ENCODE peak calls at places on chromosomes 12 and 14, in ten cellular contexts. One of them, this sample, is unnamed.

GRCh38 chr12:12441891-12442461 is 85.1 kb downstream of the BORCS5 start:
- DNase-seq in stomach: no peak
- DNase-seq in hepatocyte: peak; percentile 32
- DNase-seq in aorta: no peak
- DNase-seq in fibroblast of the aortic adventitia: peak; percentile 59
- DNase-seq in ovary: no peak
- DNase-seq in sigmoid colon: no peak
- DNase-seq in naive thymus-derived CD4-positive, alpha-beta T cell: peak; percentile 83
- DNase-seq in AG09309: no peak
- DNase-seq in cardiac fibroblast: peak; percentile 46
- DNase-seq in this sample: no peak

GRCh38 chr12:26122681-26123481 is 2.0 kb downstream of the BHLHE41 start:
- DNase-seq in naive thymus-derived CD4-positive, alpha-beta T cell: peak; percentile 22
- DNase-seq in stomach: peak; percentile 55
- DNase-seq in hepatocyte: peak; percentile 62
- DNase-seq in fibroblast of the aortic adventitia: peak; percentile 90
- DNase-seq in sigmoid colon: peak; percentile 92
- DNase-seq in cardiac fibroblast: peak; percentile 82
- DNase-seq in AG09309: no peak
- DNase-seq in aorta: peak; percentile 80
- DNase-seq in ovary: peak; percentile 76
- DNase-seq in this sample: peak; percentile 39

GRCh38 chr14:65239897-65240296 is 137.6 kb upstream of the MAX start:
- DNase-seq in ovary: no peak
- DNase-seq in stomach: no peak
- DNase-seq in cardiac fibroblast: no peak
- DNase-seq in aorta: no peak
- DNase-seq in sigmoid colon: no peak
- DNase-seq in AG09309: no peak
- DNase-seq in fibroblast of the aortic adventitia: no peak
- DNase-seq in hepatocyte: no peak
- DNase-seq in naive thymus-derived CD4-positive, alpha-beta T cell: no peak
- DNase-seq in this sample: no peak

GRCh38 chr12:116397148-116397547 is 119.7 kb upstream of the MED13L start:
- DNase-seq in ovary: no peak
- DNase-seq in sigmoid colon: no peak
- DNase-seq in fibroblast of the aortic adventitia: peak; percentile 51
- DNase-seq in cardiac fibroblast: peak; percentile 70
- DNase-seq in stomach: no peak
- DNase-seq in AG09309: peak; percentile 27
- DNase-seq in naive thymus-derived CD4-positive, alpha-beta T cell: no peak
- DNase-seq in hepatocyte: no peak
- DNase-seq in aorta: peak; percentile 11
- DNase-seq in this sample: no peak

GRCh38 chr12:5012337-5012736 is 31.3 kb upstream of the KCNA5 start:
- DNase-seq in fibroblast of the aortic adventitia: no peak
- DNase-seq in aorta: no peak
- DNase-seq in naive thymus-derived CD4-positive, alpha-beta T cell: no peak
- DNase-seq in stomach: no peak
- DNase-seq in AG09309: no peak
- DNase-seq in hepatocyte: no peak
- DNase-seq in cardiac fibroblast: no peak
- DNase-seq in ovary: no peak
- DNase-seq in sigmoid colon: no peak
- DNase-seq in this sample: no peak

GRCh38 chr12:93422050-93422449 is 19.7 kb downstream of the UBE2N start:
- DNase-seq in stomach: no peak
- DNase-seq in naive thymus-derived CD4-positive, alpha-beta T cell: no peak
- DNase-seq in aorta: no peak
- DNase-seq in fibroblast of the aortic adventitia: no peak
- DNase-seq in sigmoid colon: no peak
- DNase-seq in cardiac fibroblast: no peak
- DNase-seq in hepatocyte: no peak
- DNase-seq in AG09309: no peak
- DNase-seq in ovary: no peak
- DNase-seq in this sample: no peak

GRCh38 chr14:58646479-58646878 is 8.7 kb downstream of the DACT1 start:
- DNase-seq in hepatocyte: no peak
- DNase-seq in sigmoid colon: no peak
- DNase-seq in ovary: no peak
- DNase-seq in AG09309: no peak
- DNase-seq in naive thymus-derived CD4-positive, alpha-beta T cell: no peak
- DNase-seq in stomach: no peak
- DNase-seq in fibroblast of the aortic adventitia: no peak
- DNase-seq in aorta: no peak
- DNase-seq in cardiac fibroblast: no peak
- DNase-seq in this sample: no peak

GRCh38 chr12:127388985-127389384 is 878.0 kb upstream of the TMEM132C start:
- DNase-seq in ovary: no peak
- DNase-seq in stomach: no peak
- DNase-seq in hepatocyte: no peak
- DNase-seq in naive thymus-derived CD4-positive, alpha-beta T cell: no peak
- DNase-seq in fibroblast of the aortic adventitia: no peak
- DNase-seq in sigmoid colon: no peak
- DNase-seq in aorta: no peak
- DNase-seq in cardiac fibroblast: no peak
- DNase-seq in AG09309: no peak
- DNase-seq in this sample: no peak

GRCh38 chr14:99517643-99518381 is 36.6 kb downstream of the CCNK start:
- DNase-seq in ovary: peak; percentile 24
- DNase-seq in fibroblast of the aortic adventitia: no peak
- DNase-seq in cardiac fibroblast: no peak
- DNase-seq in sigmoid colon: peak; percentile 69
- DNase-seq in hepatocyte: no peak
- DNase-seq in naive thymus-derived CD4-positive, alpha-beta T cell: no peak
- DNase-seq in stomach: no peak
- DNase-seq in aorta: peak; percentile 34
- DNase-seq in AG09309: no peak
- DNase-seq in this sample: no peak

GRCh38 chr14:83733670-83734069 is 1796.3 kb upstream of the FLRT2 start:
- DNase-seq in AG09309: no peak
- DNase-seq in aorta: no peak
- DNase-seq in naive thymus-derived CD4-positive, alpha-beta T cell: no peak
- DNase-seq in hepatocyte: no peak
- DNase-seq in fibroblast of the aortic adventitia: no peak
- DNase-seq in stomach: no peak
- DNase-seq in ovary: no peak
- DNase-seq in cardiac fibroblast: no peak
- DNase-seq in sigmoid colon: no peak
- DNase-seq in this sample: no peak

GRCh38 chr12:117494833-117495714 is 133.6 kb upstream of the NOS1 start:
- DNase-seq in hepatocyte: peak; percentile 51
- DNase-seq in sigmoid colon: no peak
- DNase-seq in aorta: no peak
- DNase-seq in AG09309: no peak
- DNase-seq in stomach: peak; percentile 73
- DNase-seq in fibroblast of the aortic adventitia: no peak
- DNase-seq in cardiac fibroblast: no peak
- DNase-seq in naive thymus-derived CD4-positive, alpha-beta T cell: no peak
- DNase-seq in ovary: no peak
- DNase-seq in this sample: no peak

GRCh38 chr14:32329146-32329545 is at the start of gene AKAP6:
- DNase-seq in fibroblast of the aortic adventitia: no peak
- DNase-seq in hepatocyte: no peak
- DNase-seq in ovary: no peak
- DNase-seq in sigmoid colon: no peak
- DNase-seq in AG09309: no peak
- DNase-seq in cardiac fibroblast: no peak
- DNase-seq in aorta: no peak
- DNase-seq in naive thymus-derived CD4-positive, alpha-beta T cell: no peak
- DNase-seq in stomach: no peak
- DNase-seq in this sample: no peak

GRCh38 chr14:22505309-22505708 is 83.7 kb downstream of the DAD1 start:
- DNase-seq in naive thymus-derived CD4-positive, alpha-beta T cell: no peak
- DNase-seq in ovary: no peak
- DNase-seq in aorta: no peak
- DNase-seq in fibroblast of the aortic adventitia: no peak
- DNase-seq in stomach: no peak
- DNase-seq in sigmoid colon: no peak
- DNase-seq in cardiac fibroblast: no peak
- DNase-seq in hepatocyte: no peak
- DNase-seq in AG09309: no peak
- DNase-seq in this sample: no peak

GRCh38 chr14:22508662-22509035 is 80.4 kb downstream of the DAD1 start:
- DNase-seq in cardiac fibroblast: no peak
- DNase-seq in fibroblast of the aortic adventitia: no peak
- DNase-seq in AG09309: no peak
- DNase-seq in naive thymus-derived CD4-positive, alpha-beta T cell: no peak
- DNase-seq in ovary: no peak
- DNase-seq in hepatocyte: no peak
- DNase-seq in stomach: no peak
- DNase-seq in sigmoid colon: no peak
- DNase-seq in aorta: no peak
- DNase-seq in this sample: no peak

GRCh38 chr14:22506778-22507351 is 82.2 kb downstream of the DAD1 start:
- DNase-seq in ovary: no peak
- DNase-seq in cardiac fibroblast: no peak
- DNase-seq in stomach: no peak
- DNase-seq in fibroblast of the aortic adventitia: no peak
- DNase-seq in hepatocyte: no peak
- DNase-seq in AG09309: no peak
- DNase-seq in naive thymus-derived CD4-positive, alpha-beta T cell: peak; percentile 70
- DNase-seq in sigmoid colon: no peak
- DNase-seq in aorta: no peak
- DNase-seq in this sample: peak; percentile 72

GRCh38 chr14:22508150-22508457 is 80.9 kb downstream of the DAD1 start:
- DNase-seq in aorta: no peak
- DNase-seq in cardiac fibroblast: no peak
- DNase-seq in AG09309: no peak
- DNase-seq in naive thymus-derived CD4-positive, alpha-beta T cell: no peak
- DNase-seq in ovary: no peak
- DNase-seq in stomach: no peak
- DNase-seq in sigmoid colon: no peak
- DNase-seq in fibroblast of the aortic adventitia: no peak
- DNase-seq in hepatocyte: no peak
- DNase-seq in this sample: no peak

DNA sequence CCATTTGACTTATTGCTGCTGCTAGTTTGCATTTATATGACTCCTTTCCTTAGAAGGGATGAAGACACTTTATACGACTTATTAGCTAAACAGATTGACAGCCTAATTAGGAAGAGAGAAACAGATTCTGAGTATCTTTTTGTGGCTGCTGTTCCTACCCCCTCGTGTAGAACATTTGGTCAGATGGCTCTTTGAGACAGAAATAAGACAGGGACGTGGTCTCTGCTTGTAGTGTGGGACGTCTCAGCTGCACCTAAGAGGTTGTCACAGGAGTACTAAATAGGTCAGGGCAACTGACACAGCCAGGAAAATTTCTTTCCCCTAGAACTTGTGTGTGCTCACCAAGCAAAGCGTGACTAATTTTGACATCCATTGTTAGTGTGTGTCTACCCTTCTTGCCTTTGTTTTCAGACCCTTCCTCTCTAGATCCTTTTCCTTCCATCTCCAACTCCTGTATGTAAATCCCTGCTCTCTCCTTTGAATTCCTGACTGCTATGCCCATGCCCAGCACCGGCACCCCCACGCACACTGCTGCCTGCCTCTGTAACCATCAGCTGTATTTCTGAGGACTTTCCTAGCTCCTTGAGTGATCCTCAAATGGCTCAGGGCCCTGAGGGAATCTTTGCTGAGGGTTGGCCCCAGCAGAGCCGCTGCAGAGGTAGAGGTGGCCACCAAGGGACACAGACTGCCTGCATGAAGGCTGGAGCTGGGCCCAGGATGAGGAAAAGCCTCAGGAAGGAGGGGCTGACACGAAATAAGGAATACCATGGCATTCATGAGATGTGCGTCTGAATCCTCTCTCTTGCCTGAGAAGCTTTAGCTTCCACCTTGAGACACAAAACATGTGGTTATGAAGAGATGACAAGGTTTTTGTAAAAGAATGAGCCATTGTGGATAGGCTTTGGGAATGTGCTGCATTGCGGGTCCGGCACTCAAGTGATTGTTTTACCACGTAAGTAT is 83.0 kb downstream of the DAD1 start:
- DNase-seq in naive thymus-derived CD4-positive, alpha-beta T cell: no peak
- DNase-seq in sigmoid colon: no peak
- DNase-seq in AG09309: no peak
- DNase-seq in fibroblast of the aortic adventitia: no peak
- DNase-seq in stomach: no peak
- DNase-seq in ovary: no peak
- DNase-seq in cardiac fibroblast: no peak
- DNase-seq in hepatocyte: no peak
- DNase-seq in aorta: no peak
- DNase-seq in this sample: peak; percentile 87
- H3K4me3 ChIP-seq in naive thymus-derived CD4-positive, alpha-beta T cell: peak overlapping the region; percentile 51
- H3K4me3 ChIP-seq in sigmoid colon: no peak overlapping the region
- H3K4me3 ChIP-seq in AG09309: no peak overlapping the region
- H3K4me3 ChIP-seq in fibroblast of the aortic adventitia: no peak overlapping the region
- H3K4me3 ChIP-seq in stomach: no peak overlapping the region
- H3K4me3 ChIP-seq in ovary: no peak overlapping the region
- H3K4me3 ChIP-seq in cardiac fibroblast: no peak overlapping the region
- H3K4me3 ChIP-seq in hepatocyte: no peak overlapping the region
- H3K4me3 ChIP-seq in aorta: no peak overlapping the region
- H3K4me3 ChIP-seq in this sample: peak overlapping the region; percentile 72

GRCh38 chr12:14393736-14394135 is 28.3 kb downstream of the ATF7IP start:
- DNase-seq in sigmoid colon: no peak
- DNase-seq in fibroblast of the aortic adventitia: peak; percentile 50
- DNase-seq in AG09309: no peak
- DNase-seq in naive thymus-derived CD4-positive, alpha-beta T cell: no peak
- DNase-seq in stomach: no peak
- DNase-seq in ovary: no peak
- DNase-seq in cardiac fibroblast: peak; percentile 75
- DNase-seq in hepatocyte: no peak
- DNase-seq in aorta: no peak
- DNase-seq in this sample: no peak
- H3K4me3 ChIP-seq in sigmoid colon: no peak overlapping the region
- H3K4me3 ChIP-seq in fibroblast of the aortic adventitia: no peak overlapping the region
- H3K4me3 ChIP-seq in AG09309: no peak overlapping the region
- H3K4me3 ChIP-seq in naive thymus-derived CD4-positive, alpha-beta T cell: no peak overlapping the region
- H3K4me3 ChIP-seq in stomach: no peak overlapping the region
- H3K4me3 ChIP-seq in ovary: no peak overlapping the region
- H3K4me3 ChIP-seq in cardiac fibroblast: no peak overlapping the region
- H3K4me3 ChIP-seq in hepatocyte: no peak overlapping the region
- H3K4me3 ChIP-seq in aorta: no peak overlapping the region
- H3K4me3 ChIP-seq in this sample: peak overlapping the region; percentile 42

GRCh38 chr12:49808686-49809368 is 19.4 kb downstream of the NCKAP5L start:
- DNase-seq in hepatocyte: no peak
- DNase-seq in cardiac fibroblast: peak; percentile 51
- DNase-seq in naive thymus-derived CD4-positive, alpha-beta T cell: no peak
- DNase-seq in AG09309: no peak
- DNase-seq in stomach: no peak
- DNase-seq in fibroblast of the aortic adventitia: no peak
- DNase-seq in aorta: no peak
- DNase-seq in ovary: no peak
- DNase-seq in sigmoid colon: peak; percentile 81
- DNase-seq in this sample: no peak
- H3K4me3 ChIP-seq in hepatocyte: no peak overlapping the region
- H3K4me3 ChIP-seq in cardiac fibroblast: no peak overlapping the region
- H3K4me3 ChIP-seq in naive thymus-derived CD4-positive, alpha-beta T cell: no peak overlapping the region
- H3K4me3 ChIP-seq in AG09309: no peak overlapping the region
- H3K4me3 ChIP-seq in stomach: no peak overlapping the region
- H3K4me3 ChIP-seq in fibroblast of the aortic adventitia: no peak overlapping the region
- H3K4me3 ChIP-seq in aorta: no peak overlapping the region
- H3K4me3 ChIP-seq in ovary: no peak overlapping the region
- H3K4me3 ChIP-seq in sigmoid colon: no peak overlapping the region
- H3K4me3 ChIP-seq in this sample: no peak overlapping the region

DNA sequence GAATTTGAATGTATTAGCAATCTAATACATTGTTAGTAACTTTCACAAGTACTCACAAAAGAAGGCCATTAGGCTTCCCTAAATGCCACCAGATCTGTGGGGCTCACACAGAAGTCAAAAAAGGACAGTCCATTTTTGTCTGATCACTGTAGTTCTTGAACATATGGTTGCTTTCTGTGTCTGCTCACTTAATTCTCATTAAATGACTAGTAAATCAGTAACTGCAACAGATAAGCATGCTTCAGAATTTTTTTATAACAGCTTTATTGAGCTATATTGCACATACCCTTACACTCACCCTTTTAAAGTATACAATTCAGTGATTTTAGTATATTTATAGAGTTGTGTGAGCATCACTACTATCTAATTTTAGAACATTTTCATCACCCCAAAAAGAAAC is 71.4 kb downstream of the DENND5B start:
- DNase-seq in sigmoid colon: no peak
- DNase-seq in aorta: no peak
- DNase-seq in ovary: no peak
- DNase-seq in stomach: no peak
- DNase-seq in hepatocyte: no peak
- DNase-seq in naive thymus-derived CD4-positive, alpha-beta T cell: no peak
- DNase-seq in cardiac fibroblast: no peak
- DNase-seq in AG09309: no peak
- DNase-seq in fibroblast of the aortic adventitia: no peak
- DNase-seq in this sample: no peak
- H3K4me3 ChIP-seq in sigmoid colon: no peak overlapping the region
- H3K4me3 ChIP-seq in aorta: no peak overlapping the region
- H3K4me3 ChIP-seq in ovary: no peak overlapping the region
- H3K4me3 ChIP-seq in stomach: no peak overlapping the region
- H3K4me3 ChIP-seq in hepatocyte: no peak overlapping the region
- H3K4me3 ChIP-seq in naive thymus-derived CD4-positive, alpha-beta T cell: no peak overlapping the region
- H3K4me3 ChIP-seq in cardiac fibroblast: no peak overlapping the region
- H3K4me3 ChIP-seq in AG09309: no peak overlapping the region
- H3K4me3 ChIP-seq in fibroblast of the aortic adventitia: no peak overlapping the region
- H3K4me3 ChIP-seq in this sample: no peak overlapping the region